ENCODE peak calls at places on chromosomes 3 and 15, in ten cellular contexts. One of them, this sample, is unnamed.

GRCh38 chr3:131526801-131527347 is 24.1 kb upstream of the MRPL3 start:
- DNase-seq in hepatocyte: peak; percentile 29
- DNase-seq in A549: peak; percentile 70
- DNase-seq in ovary: peak; percentile 43
- DNase-seq in vagina: no peak
- DNase-seq in H9: peak; percentile 95
- DNase-seq in transverse colon: no peak
- DNase-seq in T-helper 17 cell: no peak
- DNase-seq in body of pancreas: peak; percentile 63
- DNase-seq in GM23248: peak; percentile 76
- DNase-seq in this sample: no peak

GRCh38 chr15:93190238-93190637 is 101.2 kb upstream of the RGMA start:
- DNase-seq in GM23248: no peak
- DNase-seq in transverse colon: no peak
- DNase-seq in body of pancreas: no peak
- DNase-seq in A549: no peak
- DNase-seq in ovary: no peak
- DNase-seq in H9: no peak
- DNase-seq in hepatocyte: no peak
- DNase-seq in T-helper 17 cell: no peak
- DNase-seq in vagina: no peak
- DNase-seq in this sample: no peak

GRCh38 chr15:92909131-92909781 is 9.1 kb downstream of the CHD2 start:
- DNase-seq in GM23248: peak; percentile 39
- DNase-seq in A549: no peak
- DNase-seq in body of pancreas: no peak
- DNase-seq in transverse colon: no peak
- DNase-seq in vagina: no peak
- DNase-seq in T-helper 17 cell: no peak
- DNase-seq in ovary: no peak
- DNase-seq in H9: no peak
- DNase-seq in hepatocyte: no peak
- DNase-seq in this sample: no peak

GRCh38 chr15:81182746-81183402 is 13.8 kb upstream of the IL16 start:
- DNase-seq in ovary: no peak
- DNase-seq in H9: peak; percentile 44
- DNase-seq in transverse colon: no peak
- DNase-seq in vagina: no peak
- DNase-seq in T-helper 17 cell: no peak
- DNase-seq in GM23248: peak; percentile 50
- DNase-seq in body of pancreas: no peak
- DNase-seq in A549: no peak
- DNase-seq in hepatocyte: no peak
- DNase-seq in this sample: no peak

GRCh38 chr3:67940200-67940952 is 286.0 kb upstream of the SUCLG2 start:
- DNase-seq in T-helper 17 cell: no peak
- DNase-seq in vagina: no peak
- DNase-seq in transverse colon: peak; percentile 9
- DNase-seq in A549: peak; percentile 14
- DNase-seq in ovary: no peak
- DNase-seq in H9: no peak
- DNase-seq in GM23248: peak; percentile 0
- DNase-seq in hepatocyte: peak; percentile 15
- DNase-seq in body of pancreas: peak; percentile 46
- DNase-seq in this sample: no peak

GRCh38 chr3:187296058-187296457 is 4.5 kb upstream of the MASP1 start:
- DNase-seq in vagina: no peak
- DNase-seq in hepatocyte: no peak
- DNase-seq in T-helper 17 cell: no peak
- DNase-seq in A549: no peak
- DNase-seq in body of pancreas: no peak
- DNase-seq in H9: no peak
- DNase-seq in ovary: no peak
- DNase-seq in transverse colon: no peak
- DNase-seq in GM23248: peak; percentile 78
- DNase-seq in this sample: no peak

GRCh38 chr3:45234250-45234649 is 8.2 kb upstream of the TMEM158 start:
- DNase-seq in A549: no peak
- DNase-seq in ovary: no peak
- DNase-seq in H9: no peak
- DNase-seq in T-helper 17 cell: no peak
- DNase-seq in transverse colon: no peak
- DNase-seq in vagina: no peak
- DNase-seq in GM23248: no peak
- DNase-seq in hepatocyte: no peak
- DNase-seq in body of pancreas: no peak
- DNase-seq in this sample: no peak

GRCh38 chr3:126293370-126294082 is 63.7 kb downstream of the KLF15 start:
- DNase-seq in GM23248: peak; percentile 65
- DNase-seq in H9: peak; percentile 14
- DNase-seq in A549: no peak
- DNase-seq in ovary: no peak
- DNase-seq in T-helper 17 cell: no peak
- DNase-seq in body of pancreas: no peak
- DNase-seq in transverse colon: no peak
- DNase-seq in vagina: peak; percentile 58
- DNase-seq in hepatocyte: peak; percentile 30
- DNase-seq in this sample: no peak

DNA sequence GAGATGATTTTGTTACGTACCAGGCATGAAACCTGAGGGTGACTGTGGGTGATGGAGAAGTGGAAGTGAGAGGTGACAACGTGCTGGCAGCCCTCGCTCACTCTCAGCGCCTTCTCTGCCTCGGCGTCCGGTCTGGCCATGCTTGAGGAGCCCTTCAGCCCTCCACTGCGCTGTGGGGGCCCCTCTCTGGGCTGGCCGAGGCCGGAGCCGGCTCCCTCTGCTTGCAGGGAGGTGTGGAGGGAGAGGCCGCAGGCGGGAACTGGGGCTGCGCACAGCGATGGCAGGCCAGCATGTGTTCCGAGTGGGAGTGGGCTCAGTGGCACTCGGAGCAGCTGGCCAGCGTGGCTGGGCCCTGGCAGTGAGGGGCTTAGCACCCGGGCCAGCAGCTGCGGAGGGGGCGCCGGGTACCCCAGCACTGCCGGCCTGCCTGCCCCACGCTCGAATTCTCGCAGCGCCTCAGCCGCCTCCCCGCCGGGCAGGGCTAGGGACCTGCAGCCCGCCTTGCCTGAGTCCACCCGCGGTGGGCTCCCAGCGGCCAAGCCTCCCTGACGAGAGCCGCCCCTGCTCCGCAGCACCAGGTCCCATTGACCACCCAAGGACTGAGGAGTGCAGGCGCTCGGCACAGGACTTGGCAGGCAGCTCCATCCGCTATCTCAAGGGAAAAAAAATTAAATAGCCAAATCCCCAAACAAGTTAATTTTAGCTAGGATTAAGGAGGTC is 29.7 kb upstream of the MYRIP start:
- DNase-seq in vagina: no peak
- DNase-seq in GM23248: no peak
- DNase-seq in ovary: no peak
- DNase-seq in body of pancreas: no peak
- DNase-seq in transverse colon: no peak
- DNase-seq in H9: no peak
- DNase-seq in A549: no peak
- DNase-seq in T-helper 17 cell: no peak
- DNase-seq in hepatocyte: no peak
- DNase-seq in this sample: no peak
- H3K9me3 ChIP-seq in vagina: no peaks in the 10 kb centered on the region
- H3K9me3 ChIP-seq in GM23248: no peaks in the 10 kb centered on the region
- H3K9me3 ChIP-seq in ovary: no peaks in the 10 kb centered on the region
- H3K9me3 ChIP-seq in body of pancreas: no peaks in the 10 kb centered on the region
- H3K9me3 ChIP-seq in transverse colon: no peaks in the 10 kb centered on the region
- H3K9me3 ChIP-seq in H9: no peaks in the 10 kb centered on the region
- H3K9me3 ChIP-seq in A549: no peaks in the 10 kb centered on the region
- H3K9me3 ChIP-seq in T-helper 17 cell: no peaks in the 10 kb centered on the region
- H3K9me3 ChIP-seq in hepatocyte: no peaks in the 10 kb centered on the region
- H3K9me3 ChIP-seq in this sample: no peaks in the 10 kb centered on the region

DNA sequence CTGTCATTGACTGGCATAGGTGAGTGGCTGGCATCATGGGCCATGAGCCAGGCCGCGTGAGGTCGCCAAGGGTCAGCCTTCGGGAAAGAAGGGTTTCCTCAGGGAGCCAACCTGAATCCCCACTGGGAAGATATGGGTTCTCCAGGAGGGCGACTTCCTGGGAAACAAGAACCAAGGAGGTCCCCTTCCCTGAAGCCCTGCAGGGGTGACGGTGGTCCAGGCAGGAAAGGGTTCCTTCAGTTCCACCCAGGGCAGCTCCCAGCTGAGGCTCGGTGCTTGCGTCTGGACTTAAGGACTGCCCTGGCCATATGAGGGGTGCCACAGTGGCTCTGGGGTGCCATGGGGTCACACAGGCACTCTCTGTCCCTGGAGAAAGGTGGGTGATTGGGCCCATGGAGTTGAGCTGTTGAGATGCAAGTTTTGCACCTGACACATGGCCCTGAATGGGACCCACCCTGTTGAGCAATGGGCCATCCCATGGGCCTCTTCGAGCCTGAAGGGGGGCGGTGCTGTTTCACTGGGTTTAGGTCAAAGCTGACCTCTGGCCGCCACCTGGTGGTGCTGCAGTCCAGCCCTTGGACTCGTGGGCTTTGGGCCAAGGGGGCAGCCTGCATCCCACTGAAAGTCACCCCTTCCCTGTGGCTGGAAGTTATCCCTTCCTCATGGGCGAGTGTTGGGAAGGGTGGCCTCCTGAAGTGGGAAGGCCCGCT is 228.1 kb downstream of the SNRPN start:
- DNase-seq in transverse colon: no peak
- DNase-seq in vagina: peak; percentile 72
- DNase-seq in GM23248: no peak
- DNase-seq in A549: no peak
- DNase-seq in hepatocyte: no peak
- DNase-seq in T-helper 17 cell: no peak
- DNase-seq in H9: peak; percentile 37
- DNase-seq in body of pancreas: peak; percentile 5
- DNase-seq in ovary: peak; percentile 3
- DNase-seq in this sample: no peak
- H3K9me3 ChIP-seq in transverse colon: peaks cover 4% of the 10 kb centered on the region
- H3K9me3 ChIP-seq in vagina: peaks cover 5% of the 10 kb centered on the region
- H3K9me3 ChIP-seq in GM23248: no peaks in the 10 kb centered on the region
- H3K9me3 ChIP-seq in A549: no peaks in the 10 kb centered on the region
- H3K9me3 ChIP-seq in hepatocyte: no peaks in the 10 kb centered on the region
- H3K9me3 ChIP-seq in T-helper 17 cell: no peaks in the 10 kb centered on the region
- H3K9me3 ChIP-seq in H9: peaks cover 47% of the 10 kb centered on the region
- H3K9me3 ChIP-seq in body of pancreas: no peaks in the 10 kb centered on the region
- H3K9me3 ChIP-seq in ovary: peaks cover 15% of the 10 kb centered on the region
- H3K9me3 ChIP-seq in this sample: no peaks in the 10 kb centered on the region

DNA sequence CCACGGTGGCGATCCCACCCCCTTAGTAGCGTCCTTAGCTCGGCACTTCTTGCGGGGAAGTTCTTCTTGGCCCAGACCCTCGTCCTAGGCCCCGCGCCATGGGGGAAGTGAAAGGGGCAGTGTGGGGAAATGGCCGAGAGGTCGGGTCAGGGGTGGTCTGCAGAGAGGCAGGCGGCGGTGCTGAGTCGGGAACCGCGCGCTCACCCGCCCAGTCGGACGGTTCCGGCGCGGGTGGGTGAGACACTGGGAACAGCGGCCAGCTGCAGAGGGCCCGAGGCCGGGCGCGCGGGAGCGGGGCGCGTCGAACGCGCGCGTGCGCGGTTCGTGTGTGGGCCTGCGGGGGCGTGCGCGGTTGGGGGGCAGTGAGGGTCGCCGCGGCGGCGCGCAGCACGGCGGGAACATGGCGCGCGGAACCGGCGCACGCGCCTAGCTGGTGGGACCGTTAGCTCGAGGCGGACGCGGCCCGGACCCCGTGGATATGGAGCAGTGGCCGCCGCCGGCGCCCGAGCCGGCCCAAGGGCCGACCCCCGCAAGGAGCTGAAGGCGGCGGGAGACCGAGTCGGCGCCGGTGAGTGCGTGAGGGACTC is 246.9 kb downstream of the GOLGA6L6 start:
- DNase-seq in transverse colon: no peak
- DNase-seq in A549: no peak
- DNase-seq in ovary: peak; percentile 17
- DNase-seq in hepatocyte: peak; percentile 46
- DNase-seq in GM23248: no peak
- DNase-seq in body of pancreas: no peak
- DNase-seq in vagina: no peak
- DNase-seq in T-helper 17 cell: no peak
- DNase-seq in H9: peak; percentile 31
- DNase-seq in this sample: no peak
- H3K9me3 ChIP-seq in transverse colon: no peaks in the 10 kb centered on the region
- H3K9me3 ChIP-seq in A549: peaks cover 21% of the 10 kb centered on the region
- H3K9me3 ChIP-seq in ovary: peaks cover 6% of the 10 kb centered on the region
- H3K9me3 ChIP-seq in hepatocyte: peaks cover 35% of the 10 kb centered on the region
- H3K9me3 ChIP-seq in GM23248: peaks cover 1% of the 10 kb centered on the region
- H3K9me3 ChIP-seq in body of pancreas: no peaks in the 10 kb centered on the region
- H3K9me3 ChIP-seq in vagina: peaks cover 12% of the 10 kb centered on the region
- H3K9me3 ChIP-seq in T-helper 17 cell: no peaks in the 10 kb centered on the region
- H3K9me3 ChIP-seq in H9: peaks cover 88% of the 10 kb centered on the region
- H3K9me3 ChIP-seq in this sample: peaks cover 13% of the 10 kb centered on the region

GRCh38 chr3:176354843-176355242 is 842.4 kb downstream of the TBL1XR1 start:
- DNase-seq in body of pancreas: no peak
- DNase-seq in hepatocyte: no peak
- DNase-seq in T-helper 17 cell: no peak
- DNase-seq in GM23248: no peak
- DNase-seq in A549: no peak
- DNase-seq in ovary: no peak
- DNase-seq in vagina: no peak
- DNase-seq in transverse colon: no peak
- DNase-seq in H9: no peak
- DNase-seq in this sample: no peak

GRCh38 chr3:176347424-176348146 is 849.7 kb downstream of the TBL1XR1 start:
- DNase-seq in hepatocyte: no peak
- DNase-seq in ovary: no peak
- DNase-seq in GM23248: no peak
- DNase-seq in transverse colon: no peak
- DNase-seq in vagina: no peak
- DNase-seq in body of pancreas: no peak
- DNase-seq in A549: no peak
- DNase-seq in T-helper 17 cell: no peak
- DNase-seq in H9: no peak
- DNase-seq in this sample: no peak

GRCh38 chr3:176352716-176353334 is 844.5 kb downstream of the TBL1XR1 start:
- DNase-seq in vagina: no peak
- DNase-seq in T-helper 17 cell: no peak
- DNase-seq in GM23248: peak; percentile 58
- DNase-seq in hepatocyte: no peak
- DNase-seq in ovary: no peak
- DNase-seq in body of pancreas: no peak
- DNase-seq in transverse colon: no peak
- DNase-seq in H9: no peak
- DNase-seq in A549: no peak
- DNase-seq in this sample: no peak

GRCh38 chr3:176349706-176350105 is 847.6 kb downstream of the TBL1XR1 start:
- DNase-seq in GM23248: peak; percentile 27
- DNase-seq in transverse colon: no peak
- DNase-seq in T-helper 17 cell: no peak
- DNase-seq in hepatocyte: no peak
- DNase-seq in A549: no peak
- DNase-seq in ovary: no peak
- DNase-seq in body of pancreas: no peak
- DNase-seq in H9: no peak
- DNase-seq in vagina: no peak
- DNase-seq in this sample: no peak

DNA sequence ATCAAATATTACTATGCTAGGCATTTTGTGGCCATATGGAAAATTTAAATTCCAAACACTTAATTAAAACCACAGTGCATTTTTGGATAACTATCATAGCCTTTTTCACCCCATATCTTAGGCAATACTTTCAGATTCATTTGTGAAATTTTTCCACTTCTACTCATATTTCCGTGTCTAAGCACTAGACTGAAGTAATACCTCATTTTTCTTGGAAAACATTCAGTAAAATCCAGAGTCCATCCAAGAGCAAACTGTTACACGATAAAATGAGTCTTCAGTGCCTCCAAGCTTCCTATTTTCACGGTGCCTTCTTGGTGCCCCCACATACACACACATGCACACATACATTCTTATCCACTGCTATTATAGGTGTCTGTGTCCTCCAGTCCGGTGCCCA is 845.9 kb downstream of the TBL1XR1 start:
- DNase-seq in A549: no peak
- DNase-seq in T-helper 17 cell: no peak
- DNase-seq in transverse colon: no peak
- DNase-seq in vagina: no peak
- DNase-seq in ovary: no peak
- DNase-seq in GM23248: peak; percentile 78
- DNase-seq in body of pancreas: no peak
- DNase-seq in H9: no peak
- DNase-seq in hepatocyte: no peak
- DNase-seq in this sample: no peak
- H3K9me3 ChIP-seq in A549: no peaks in the 10 kb centered on the region
- H3K9me3 ChIP-seq in T-helper 17 cell: no peaks in the 10 kb centered on the region
- H3K9me3 ChIP-seq in transverse colon: no peaks in the 10 kb centered on the region
- H3K9me3 ChIP-seq in vagina: no peaks in the 10 kb centered on the region
- H3K9me3 ChIP-seq in ovary: no peaks in the 10 kb centered on the region
- H3K9me3 ChIP-seq in GM23248: no peaks in the 10 kb centered on the region
- H3K9me3 ChIP-seq in body of pancreas: no peaks in the 10 kb centered on the region
- H3K9me3 ChIP-seq in H9: no peaks in the 10 kb centered on the region
- H3K9me3 ChIP-seq in hepatocyte: no peaks in the 10 kb centered on the region
- H3K9me3 ChIP-seq in this sample: no peaks in the 10 kb centered on the region